ENCODE peak calls at places on chromosome 10, in five cellular contexts. N, C, Z, T and Q are unnamed samples.

GRCh38 chr10:47359626-47360418 is 11.7 kb downstream of the RBP3 start:
- DNase-seq in Z (no peak), C (no peak), T (no peak), N (no peak), Q (no peak)

GRCh38 chr10:116664631-116665030 is 43.9 kb downstream of the PNLIPRP2 start:
- DNase-seq in T (no peak), Z (no peak), C (no peak), N (no peak), Q (no peak)

GRCh38 chr10:86061301-86061873 is 305.2 kb downstream of the GRID1 start:
- DNase-seq in C (no peak), T (no peak), Z (no peak), N (no peak), Q (no peak)

GRCh38 chr10:69747179-69747578 is 54.5 kb upstream of the COL13A1 start:
- DNase-seq in Z (no peak), C (no peak), T (no peak), N (peak), Q (no peak)

GRCh38 chr10:103396789-103397087 is 312 bp downstream of the PDCD11 start:
- DNase-seq in C (no peak), N (no peak), Z (no peak), T (no peak), Q (no peak)

GRCh38 chr10:125795111-125795510 is 19.5 kb upstream of the MMP21 start:
- DNase-seq in Z (no peak), T (no peak), N (no peak), C (no peak), Q (no peak)

GRCh38 chr10:121645696-121646095 is 47.5 kb upstream of the FGFR2 start:
- DNase-seq in N (no peak), Z (no peak), C (no peak), T (no peak), Q (no peak)

GRCh38 chr10:103765981-103766380 is 89.4 kb downstream of the SH3PXD2A start:
- DNase-seq in Z (no peak), C (peak), T (peak), N (peak), Q (no peak)

GRCh38 chr10:68871731-68872342 is 29.3 kb upstream of the DDX50 start:
- DNase-seq in C (no peak), N (no peak), T (peak), Z (peak), Q (peak)

GRCh38 chr10:31317652-31318381 is 1.2 kb upstream of the ZEB1 start:
- DNase-seq in N (no peak), C (no peak), T (no peak), Z (no peak), Q (no peak)

GRCh38 chr10:126175586-126176258 is 212.6 kb downstream of the ADAM12 start:
- DNase-seq in C (no peak), N (no peak), T (no peak), Z (no peak), Q (no peak)

GRCh38 chr10:93030409-93030808 is 30.2 kb upstream of the CYP26C1 start:
- DNase-seq in T (peak), N (no peak), Z (peak), C (no peak), Q (peak)

GRCh38 chr10:114697061-114697598 is 39.1 kb upstream of the ABLIM1 start:
- DNase-seq in N (no peak), Z (peak), C (peak), T (peak), Q (no peak)

GRCh38 chr10:93752761-93753160 is 5.0 kb upstream of the LGI1 start:
- DNase-seq in Z (peak), C (no peak), N (no peak), T (peak), Q (no peak)

GRCh38 chr10:117254774-117255735 is 14.1 kb downstream of the SLC18A2 start:
- DNase-seq in N (no peak), Z (no peak), C (no peak), T (no peak), Q (no peak)

GRCh38 chr10:21826725-21827124 is 176.8 kb downstream of the DNAJC1 start:
- DNase-seq in C (no peak), T (no peak), N (no peak), Z (no peak), Q (no peak)

GRCh38 chr10:7988985-7989384 is 65.5 kb upstream of the GATA3 start:
- DNase-seq in N (no peak), Z (no peak), T (no peak), C (no peak), Q (no peak)

GRCh38 chr10:125448596-125448995 is 234.4 kb downstream of the TEX36 start:
- DNase-seq in C (no peak), T (no peak), Z (peak), N (peak), Q (no peak)

GRCh38 chr10:46218921-46219320 is 67.9 kb upstream of the ANTXRL start:
- DNase-seq in Z (no peak), C (no peak), T (no peak), N (no peak), Q (no peak)

GRCh38 chr10:48792687-48793096 is 108.0 kb downstream of the WDFY4 start:
- DNase-seq in C (no peak), Z (peak), N (no peak), T (peak), Q (peak)

GRCh38 chr10:122240401-122240800 is 30.7 kb upstream of the BTBD16 start:
- DNase-seq in C (no peak), Z (no peak), N (no peak), T (no peak), Q (no peak)

GRCh38 chr10:64636461-64636860 is 1115.3 kb downstream of the REEP3 start:
- DNase-seq in T (no peak), C (no peak), Z (no peak), N (no peak), Q (no peak)

GRCh38 chr10:74888947-74889661 is 62.7 kb downstream of the KAT6B start:
- DNase-seq in C (no peak), N (no peak), T (no peak), Z (peak), Q (no peak)

GRCh38 chr10:17353568-17353967 is 100.8 kb downstream of the ST8SIA6 start:
- DNase-seq in C (no peak), T (peak), Z (no peak), N (no peak), Q (no peak)

GRCh38 chr10:70886921-70887665 is 1.3 kb downstream of the PCBD1 start:
- DNase-seq in N (no peak), C (no peak), T (no peak), Z (no peak), Q (no peak)
- H3K4me3 ChIP-seq in N (peak), C (no peak), T (peak), Z (peak), Q (peak)

DNA sequence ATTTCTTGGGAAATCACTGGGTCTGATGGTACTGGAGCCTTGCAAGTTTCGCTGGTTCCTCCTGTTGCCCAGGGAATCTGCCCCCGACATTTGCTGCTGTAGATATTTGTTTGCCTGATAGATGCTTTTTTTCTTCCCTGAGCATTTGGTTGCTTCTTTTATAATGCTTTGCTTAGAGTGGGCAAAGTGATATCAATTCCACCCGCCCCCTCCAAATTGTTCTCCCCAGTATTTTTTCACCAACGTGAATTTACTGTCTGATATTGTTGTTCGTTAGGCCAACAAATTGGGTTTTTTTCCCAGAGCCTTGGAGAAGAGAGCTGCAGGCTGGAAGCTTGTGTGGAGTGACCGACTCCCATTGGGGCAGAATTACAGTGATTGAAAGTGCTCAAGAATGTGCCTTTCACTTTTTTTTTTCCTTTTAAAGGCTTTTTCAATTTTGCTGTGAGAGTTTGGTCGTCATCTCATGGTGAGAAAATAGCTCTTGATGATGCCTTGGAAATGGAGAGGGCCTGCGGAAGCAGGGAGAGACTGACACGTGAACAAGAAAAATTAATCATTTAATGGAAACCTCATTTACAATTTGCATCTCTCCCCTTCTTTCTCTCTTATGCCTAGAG is 2.5 kb downstream of the GRK5 start:
- DNase-seq in Z (peak), C (no peak), N (no peak), T (peak), Q (no peak)
- H3K4me3 ChIP-seq in Z (peak), C (peak), N (peak), T (peak), Q (peak)

DNA sequence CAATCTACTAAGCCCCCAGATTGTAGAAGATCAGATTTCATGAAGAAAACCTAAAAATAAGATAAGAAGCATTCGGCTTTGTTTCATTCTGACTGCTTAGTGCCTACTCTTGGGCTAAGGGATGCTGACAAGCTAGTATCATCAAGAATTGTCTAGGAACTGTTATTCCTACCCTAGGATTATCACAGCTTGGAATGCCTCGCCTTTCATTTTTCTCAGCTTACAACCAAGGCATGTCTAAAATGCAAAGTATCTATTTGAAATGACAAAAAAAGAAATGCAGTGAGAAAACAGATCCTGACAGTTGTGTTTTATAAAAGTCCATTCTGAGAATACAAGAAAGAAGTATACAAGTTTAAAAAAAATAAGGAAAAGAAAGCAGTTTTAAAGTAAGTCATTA is 441.0 kb downstream of the KCNMA1 start:
- DNase-seq in T (peak), C (no peak), Z (no peak), N (no peak), Q (no peak)
- H3K4me3 ChIP-seq in T (no peak), C (no peak), Z (no peak), N (no peak), Q (no peak)

GRCh38 chr10:34776090-34776690 is 38.9 kb downstream of the PARD3 start:
- DNase-seq in Z (no peak), C (no peak), T (no peak), N (no peak), Q (no peak)

GRCh38 chr10:34775044-34775637 is 40.0 kb downstream of the PARD3 start:
- DNase-seq in Z (no peak), N (peak), T (no peak), C (no peak), Q (no peak)

GRCh38 chr10:34786464-34786863 is 28.6 kb downstream of the PARD3 start:
- DNase-seq in C (no peak), Z (no peak), T (peak), N (no peak), Q (no peak)

GRCh38 chr10:34781709-34782108 is 33.4 kb downstream of the PARD3 start:
- DNase-seq in T (no peak), Z (no peak), C (no peak), N (no peak), Q (no peak)

DNA sequence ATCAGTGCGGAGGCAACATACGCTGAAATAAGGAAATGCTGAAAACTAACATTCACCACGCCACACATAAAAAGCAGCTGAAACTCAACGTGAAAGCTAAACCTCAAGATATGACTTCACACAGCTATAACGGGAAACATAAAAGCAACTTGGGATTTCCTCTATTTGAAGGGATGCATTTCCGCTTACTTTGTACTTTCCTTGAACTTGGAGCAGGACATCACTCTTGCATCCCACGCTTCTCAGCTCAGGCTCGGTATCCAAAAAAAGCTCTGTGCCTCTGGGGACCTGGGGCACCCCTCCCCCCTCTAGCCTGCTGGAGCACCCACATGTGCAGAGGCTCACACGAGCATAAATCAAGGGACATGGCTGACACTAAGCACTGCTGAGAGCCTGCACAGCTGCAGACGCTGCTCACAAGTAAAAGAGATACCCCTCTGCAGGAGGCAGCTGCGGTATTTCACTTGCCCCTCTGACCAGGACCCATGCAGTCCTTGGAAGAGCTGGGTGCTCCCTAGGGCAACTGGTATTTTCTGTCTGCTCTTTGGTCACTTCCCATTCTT is 34.2 kb downstream of the PARD3 start:
- DNase-seq in C (peak), T (peak), N (peak), Z (peak), Q (no peak)
- H3K4me3 ChIP-seq in C (no peak), T (peak), N (no peak), Z (peak), Q (peak)

DNA sequence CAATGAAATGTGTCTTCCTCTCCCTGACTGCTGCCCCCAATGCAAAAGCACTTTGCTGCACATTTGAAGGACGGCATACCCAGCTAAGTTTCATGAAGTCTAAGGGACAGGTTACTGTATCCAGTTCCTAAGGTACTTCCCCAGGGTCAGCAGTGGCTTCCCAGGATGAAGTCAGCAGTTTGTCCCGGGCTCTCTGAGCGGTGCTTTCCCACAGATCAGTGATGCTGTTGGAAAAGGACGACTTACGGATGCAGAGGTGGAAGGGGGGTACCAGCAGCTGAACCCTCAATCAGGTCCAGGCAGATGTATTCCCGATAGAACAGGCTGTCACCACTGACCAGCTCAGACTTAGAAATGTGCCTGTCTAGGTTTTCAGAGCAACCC is 303.5 kb downstream of the PRPF18 start:
- DNase-seq in C (no peak), N (no peak), T (peak), Z (peak), Q (no peak)
- H3K4me3 ChIP-seq in C (no peak), N (peak), T (peak), Z (peak), Q (peak)

DNA sequence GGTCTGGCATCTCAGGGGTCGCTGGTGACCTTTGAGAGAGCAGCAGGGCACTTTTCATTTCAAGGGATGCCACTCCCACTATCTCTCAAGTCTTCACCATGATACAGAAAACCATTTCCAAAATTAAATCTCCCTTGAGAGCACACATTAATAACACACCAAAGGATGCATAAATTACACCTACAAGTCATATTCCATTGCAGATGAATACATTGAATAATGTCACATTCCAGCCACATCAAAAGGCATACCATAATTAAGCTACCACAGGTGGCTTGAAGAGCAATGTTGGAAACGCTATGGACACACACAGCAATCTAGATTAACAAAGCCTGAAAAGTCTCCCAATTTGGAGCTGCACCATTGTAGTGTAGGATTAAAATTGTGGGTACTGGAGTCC is 353.3 kb upstream of the ZMIZ1 start:
- DNase-seq in T (peak), Z (no peak), N (no peak), C (no peak), Q (no peak)
- H3K4me3 ChIP-seq in T (no peak), Z (no peak), N (no peak), C (no peak), Q (no peak)

DNA sequence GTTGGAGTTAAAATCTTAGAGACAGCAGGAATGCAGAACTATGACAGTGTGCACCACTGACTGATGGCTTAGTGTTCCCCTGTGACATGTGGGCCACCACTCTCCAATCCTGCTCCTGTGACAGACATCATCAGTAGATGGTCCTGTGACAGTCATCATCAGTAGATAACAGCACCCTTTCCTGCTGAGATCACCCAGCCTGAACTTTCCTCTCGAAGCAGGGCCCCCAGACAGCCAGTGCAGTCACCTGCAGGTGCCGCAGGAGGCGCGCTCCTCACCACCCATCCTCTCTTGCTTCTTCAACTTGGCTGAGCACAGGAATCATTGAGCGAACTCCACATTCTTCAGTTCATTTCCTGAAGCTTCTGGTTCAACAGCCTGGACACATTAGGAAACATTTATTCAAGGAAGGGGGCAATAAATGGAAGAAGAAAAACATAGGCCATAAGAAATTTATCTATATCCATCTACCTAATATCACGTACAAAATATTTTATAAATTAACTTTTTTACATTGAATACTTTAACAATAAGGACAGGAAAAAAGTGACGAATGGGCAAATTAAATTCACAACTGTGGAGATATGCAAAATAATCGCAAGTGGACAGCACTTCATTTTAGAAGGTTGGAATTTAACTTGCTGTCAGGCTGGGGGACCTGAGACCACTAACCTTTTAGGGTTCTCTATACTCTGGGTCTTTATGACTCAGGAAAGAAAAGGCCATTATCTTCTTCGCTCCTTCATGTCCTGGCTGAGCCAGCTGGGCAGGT is 32.0 kb upstream of the MKI67 start:
- DNase-seq in C (no peak), T (no peak), N (no peak), Z (no peak), Q (no peak)
- H3K4me3 ChIP-seq in C (no peak), T (no peak), N (no peak), Z (no peak), Q (no peak)

GRCh38 chr10:690227-691161 is 1.0 kb upstream of the DIP2C start:
- DNase-seq in C (no peak), N (no peak), T (peak), Z (peak), Q (no peak)

GRCh38 chr10:691216-691615 is 1.7 kb upstream of the DIP2C start:
- DNase-seq in C (no peak), N (no peak), Z (no peak), T (no peak), Q (no peak)

GRCh38 chr10:688287-688620 is 1.2 kb downstream of the DIP2C start:
- DNase-seq in Z (no peak), T (no peak), N (no peak), C (no peak), Q (no peak)

GRCh38 chr10:688621-689426 is 644 bp downstream of the DIP2C start:
- DNase-seq in Z (peak), N (no peak), C (peak), T (peak), Q (no peak)

GRCh38 chr10:689433-690226 is at the start of gene DIP2C:
- DNase-seq in T (peak), Z (peak), N (no peak), C (peak), Q (no peak)
- H3K4me3 ChIP-seq in T (peak), Z (peak), N (no peak), C (peak), Q (peak)

GRCh38 chr10:100507357-100507732 is 12.3 kb downstream of the SEC31B start:
- DNase-seq in Z (no peak), C (no peak), N (no peak), T (no peak), Q (no peak)

GRCh38 chr10:100506596-100507356 is 12.9 kb downstream of the SEC31B start:
- DNase-seq in Z (peak), T (peak), C (no peak), N (no peak), Q (no peak)

GRCh38 chr10:100508691-100509150 is 10.9 kb downstream of the SEC31B start:
- DNase-seq in N (peak), C (no peak), Z (peak), T (peak), Q (no peak)

GRCh38 chr10:100509241-100509640 is 10.4 kb downstream of the SEC31B start:
- DNase-seq in N (no peak), T (no peak), C (no peak), Z (peak), Q (no peak)

DNA sequence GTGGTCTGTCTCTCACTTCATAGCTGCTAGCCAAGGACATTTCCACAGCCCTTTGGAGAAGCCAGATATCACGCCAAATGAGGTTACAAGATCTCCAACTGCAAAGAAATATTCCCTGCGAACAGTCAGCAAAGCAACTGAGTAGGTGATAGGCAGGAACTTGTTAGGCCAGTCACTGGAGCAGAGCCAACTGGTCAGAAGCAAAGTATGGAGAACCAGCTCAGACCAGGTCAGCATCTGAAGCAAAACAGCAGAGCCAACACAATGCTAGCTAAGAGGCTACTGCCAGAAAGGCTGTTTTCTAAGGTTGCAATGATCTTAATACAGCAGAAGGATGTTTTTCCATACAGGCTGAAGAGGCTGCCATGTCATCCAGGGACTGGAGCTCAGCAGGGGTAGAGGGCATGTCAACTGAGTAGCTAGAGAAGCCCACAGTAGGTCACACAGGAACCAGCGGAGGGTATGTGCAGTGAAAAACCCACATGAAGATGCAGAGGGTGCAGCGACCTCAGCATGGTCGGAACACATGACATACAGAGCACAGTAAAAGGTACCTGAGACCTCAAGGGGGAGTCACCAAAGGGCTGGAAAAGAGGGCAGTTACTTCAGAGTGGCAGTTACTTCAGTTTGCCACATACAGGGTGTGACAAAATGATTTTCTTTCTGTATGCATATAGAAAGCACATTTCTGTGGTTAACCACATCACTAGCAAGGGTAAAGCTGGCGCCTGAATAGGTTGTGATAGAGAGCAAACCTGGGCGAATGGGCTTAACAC is 8.9 kb downstream of the SEC31B start:
- DNase-seq in T (no peak), Z (no peak), N (peak), C (no peak), Q (no peak)
- H3K4me3 ChIP-seq in T (no peak), Z (no peak), N (no peak), C (no peak), Q (no peak)